ENCODE peak calls at places on chromosomes 7 and 10, in four cellular contexts. Q, B, N and X are unnamed samples. For H3K9me3, the result is how much of the 10 kb centered on the place peaks cover.

GRCh38 chr10:61284222-61284890 is 168.8 kb downstream of the TMEM26 start:
- DNase-seq in Q (no peak), B (no peak), N (peak), X (peak)

GRCh38 chr10:110512461-110513187 is 14.9 kb downstream of the DUSP5 start:
- DNase-seq in Q (no peak), B (no peak), N (no peak), X (no peak)

GRCh38 chr7:100170111-100170897 is 1.9 kb upstream of the GAL3ST4 start:
- DNase-seq in N (no peak), Q (no peak), B (no peak), X (no peak)

GRCh38 chr10:27884185-27884630 is 114.7 kb downstream of the ODAD2 start:
- DNase-seq in Q (no peak), B (no peak), N (no peak), X (no peak)

GRCh38 chr10:122140941-122141623 is 130.0 kb upstream of the BTBD16 start:
- DNase-seq in Q (peak), N (peak), B (peak), X (no peak)

GRCh38 chr7:78398576-78398975 is 600.0 kb downstream of the PHTF2 start:
- DNase-seq in B (no peak), Q (no peak), N (no peak), X (no peak)

GRCh38 chr10:819326-819725 is 112.2 kb downstream of the LARP4B start:
- DNase-seq in B (no peak), N (no peak), Q (no peak), X (no peak)

GRCh38 chr10:29681700-29682444 is 47.1 kb upstream of the SVIL start:
- DNase-seq in Q (no peak), B (no peak), N (no peak), X (no peak)

GRCh38 chr7:159112136-159113011 is 32.3 kb downstream of the VIPR2 start:
- DNase-seq in B (no peak), Q (no peak), N (no peak), X (no peak)

DNA sequence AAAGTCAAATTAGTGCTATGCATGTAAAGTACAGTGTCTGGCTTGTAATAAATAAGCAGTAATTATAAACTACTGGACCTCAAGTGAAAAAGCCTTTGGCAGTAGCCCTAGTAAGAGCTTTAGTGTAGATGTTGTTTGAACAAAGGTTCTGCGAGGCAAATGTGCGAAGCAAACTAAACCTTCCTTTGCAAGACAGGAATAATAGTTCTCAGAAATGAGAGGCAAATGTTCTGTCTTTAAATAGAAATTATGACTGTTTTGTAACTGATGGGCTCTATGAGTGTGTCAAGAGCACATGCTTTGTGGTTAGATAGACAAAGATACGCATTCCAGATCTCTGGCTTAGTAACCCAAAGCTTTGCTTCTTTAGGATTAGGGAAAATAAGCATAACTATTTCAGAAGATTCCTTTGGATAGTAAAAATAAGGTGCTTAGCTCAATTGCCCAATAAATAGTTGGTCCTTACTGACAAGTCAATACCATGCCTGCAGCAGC is 169.2 kb upstream of the CDC14C start:
- DNase-seq in N (no peak), Q (no peak), B (no peak), X (no peak)
- H3K9me3 ChIP-seq in N (under half), Q (under half), B (under half), X (under half)

GRCh38 chr10:131000737-131001136 is 310.8 kb downstream of the TCERG1L start:
- DNase-seq in B (no peak), N (no peak), Q (no peak), X (peak)
- H3K9me3 ChIP-seq in B (under half), N (under half), Q (under half), X (under half)

GRCh38 chr7:157872447-157872846 is 535.6 kb downstream of the DNAJB6 start:
- DNase-seq in N (no peak), Q (no peak), B (no peak), X (no peak)

GRCh38 chr7:157869793-157870192 is 533.0 kb downstream of the DNAJB6 start:
- DNase-seq in B (no peak), Q (no peak), N (no peak), X (no peak)

GRCh38 chr7:157873181-157873580 is 536.4 kb downstream of the DNAJB6 start:
- DNase-seq in N (no peak), B (no peak), Q (no peak), X (no peak)

GRCh38 chr7:157870644-157871290 is 534.0 kb downstream of the DNAJB6 start:
- DNase-seq in Q (no peak), B (no peak), N (no peak), X (no peak)

DNA sequence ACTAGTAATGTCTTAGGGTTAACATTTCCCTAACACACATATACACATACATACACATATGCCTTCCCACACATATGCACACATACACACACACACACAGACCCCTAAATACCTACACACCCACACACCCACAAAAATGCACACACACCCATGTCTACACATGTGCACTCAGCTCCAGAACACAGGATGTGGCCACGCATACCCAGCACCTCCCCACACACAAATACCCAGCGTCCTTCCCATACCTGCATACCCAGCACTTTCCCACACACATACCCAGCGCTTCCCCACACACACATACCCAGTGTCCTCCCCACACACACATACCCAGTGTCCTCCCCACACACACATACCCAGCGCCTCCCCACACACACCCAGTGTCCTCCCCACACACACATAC is 534.9 kb downstream of the DNAJB6 start:
- DNase-seq in Q (no peak), B (no peak), N (no peak), X (no peak)
- H3K9me3 ChIP-seq in Q (under half), B (under half), N (under half), X (under half)

GRCh38 chr10:81914736-81915510 is 39.9 kb downstream of the NRG3 start:
- DNase-seq in B (no peak), N (no peak), Q (no peak), X (no peak)

GRCh38 chr10:81918766-81919165 is 43.8 kb downstream of the NRG3 start:
- DNase-seq in Q (no peak), N (no peak), B (no peak), X (no peak)

GRCh38 chr10:81920213-81920829 is 45.3 kb downstream of the NRG3 start:
- DNase-seq in B (no peak), Q (no peak), N (no peak), X (peak)

GRCh38 chr10:81915517-81915916 is 40.5 kb downstream of the NRG3 start:
- DNase-seq in Q (no peak), N (no peak), B (no peak), X (no peak)

DNA sequence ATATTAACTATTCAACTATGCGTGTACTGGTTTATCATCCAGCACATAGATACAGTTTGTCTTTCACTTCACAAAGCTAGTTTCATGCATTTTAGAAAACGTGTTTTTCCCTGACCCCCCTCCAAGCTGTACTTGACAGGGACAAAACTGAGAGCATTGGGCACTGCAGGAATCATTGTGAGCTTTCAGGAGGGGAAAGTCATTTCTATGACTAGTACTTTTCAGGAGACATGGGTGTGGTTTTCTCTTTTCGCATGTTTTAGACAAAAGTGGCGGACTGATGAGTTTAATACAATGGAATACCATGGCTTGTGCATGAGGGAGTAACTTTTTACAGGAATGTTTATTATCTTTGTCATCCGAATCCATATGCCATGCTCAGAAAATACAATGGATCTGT is 42.7 kb downstream of the NRG3 start:
- DNase-seq in Q (no peak), N (no peak), B (no peak), X (no peak)
- H3K9me3 ChIP-seq in Q (under half), N (under half), B (under half), X (under half)

GRCh38 chr7:153934629-153935028 is 117.6 kb upstream of the DPP6 start:
- DNase-seq in Q (no peak), N (no peak), B (no peak), X (no peak)

GRCh38 chr7:153934048-153934447 is 118.2 kb upstream of the DPP6 start:
- DNase-seq in N (no peak), Q (no peak), B (no peak), X (no peak)

DNA sequence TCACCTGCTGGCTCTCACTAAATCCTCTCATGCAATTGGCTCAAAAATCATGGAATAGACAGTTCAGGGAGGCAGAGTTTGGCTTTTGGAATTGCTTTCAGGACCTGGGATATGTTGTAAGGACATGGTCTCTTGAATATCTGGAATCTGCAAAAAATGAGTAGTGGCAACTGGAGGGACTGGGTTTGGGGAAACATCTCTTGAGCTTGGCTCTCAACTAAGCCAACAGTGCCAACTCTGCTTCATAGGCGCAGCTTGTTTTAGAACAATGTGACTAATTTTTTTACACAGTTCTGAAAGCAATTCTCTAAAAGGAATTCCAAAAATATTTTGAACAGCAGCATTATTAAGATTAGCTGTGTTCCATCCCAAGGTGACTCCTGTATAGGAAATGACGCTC is 121.5 kb upstream of the DPP6 start:
- DNase-seq in N (no peak), B (no peak), Q (no peak), X (no peak)
- H3K9me3 ChIP-seq in N (under half), B (under half), Q (under half), X (under half)